ENCODE peak calls at places on chromosomes 5 and 9, in eight cellular contexts. T is PC-3; O is Calu3; N is CD8-positive, alpha-beta T cell; Q is glutamatergic neuron; W is astrocyte; J is neural progenitor cell; V is IMR-90. U is an unnamed sample.

GRCh38 chr9:108443741-108444140 is 412.0 kb downstream of the ACTL7B start:
- DNase-seq in T (peak; percentile 81), O (no peak), N (no peak), Q (no peak), W (peak; percentile 73), J (no peak), V (peak; percentile 71), U (no peak)

GRCh38 chr5:67678594-67678993 is 482.0 kb upstream of the CD180 start:
- DNase-seq in T (no peak), O (no peak), N (no peak), Q (no peak), W (no peak), J (no peak), V (no peak), U (no peak)

GRCh38 chr5:152560508-152561137 is 155.5 kb upstream of the NMUR2 start:
- DNase-seq in T (peak; percentile 56), O (peak; percentile 75), N (no peak), Q (peak; percentile 83), W (peak; percentile 21), J (peak; percentile 87), V (peak; percentile 12), U (peak; percentile 76)

GRCh38 chr5:124544366-124545055 is 201.9 kb downstream of the ZNF608 start:
- DNase-seq in T (peak; percentile 4), O (peak; percentile 23), N (no peak), Q (no peak), W (peak; percentile 45), J (no peak), V (peak; percentile 43), U (no peak)

GRCh38 chr9:89701221-89701798 is 96.5 kb downstream of the GADD45G start:
- DNase-seq in T (no peak), O (no peak), N (peak; percentile 36), Q (no peak), W (no peak), J (no peak), V (no peak), U (no peak)

GRCh38 chr9:99350461-99350860 is 128.4 kb downstream of the SEC61B start:
- DNase-seq in T (no peak), O (no peak), N (no peak), Q (no peak), W (no peak), J (no peak), V (peak; percentile 13), U (no peak)

GRCh38 chr5:96093890-96094381 is 132.3 kb upstream of the ELL2 start:
- DNase-seq in T (peak; percentile 95), O (peak; percentile 41), N (no peak), Q (no peak), W (peak; percentile 16), J (no peak), V (no peak), U (no peak)

GRCh38 chr5:60672693-60673264 is 27.2 kb downstream of the DEPDC1B start:
- DNase-seq in T (no peak), O (no peak), N (no peak), Q (no peak), W (no peak), J (no peak), V (no peak), U (no peak)

GRCh38 chr5:163079618-163080017 is 357.8 kb upstream of the CCNG1 start:
- DNase-seq in T (peak; percentile 40), O (peak; percentile 5), N (no peak), Q (peak; percentile 15), W (no peak), J (no peak), V (no peak), U (no peak)

GRCh38 chr5:131854134-131854533 is 57.3 kb upstream of the FNIP1 start:
- DNase-seq in T (peak; percentile 2), O (no peak), N (no peak), Q (no peak), W (no peak), J (no peak), V (peak; percentile 10), U (no peak)

GRCh38 chr5:68738236-68738635 is 355.6 kb upstream of the SLC30A5 start:
- DNase-seq in T (no peak), O (no peak), N (no peak), Q (no peak), W (no peak), J (no peak), V (no peak), U (no peak)

GRCh38 chr5:1885476-1885755 is 2.7 kb upstream of the IRX4 start:
- DNase-seq in T (no peak), O (no peak), N (no peak), Q (no peak), W (no peak), J (no peak), V (no peak), U (no peak)

GRCh38 chr5:63164339-63164738 is 585.7 kb downstream of the LRRC70 start:
- DNase-seq in T (no peak), O (no peak), N (no peak), Q (no peak), W (no peak), J (no peak), V (no peak), U (no peak)

GRCh38 chr9:92992549-92992948 is 45.2 kb downstream of the FGD3 start:
- DNase-seq in T (no peak), O (no peak), N (no peak), Q (no peak), W (no peak), J (peak; percentile 38), V (no peak), U (no peak)

GRCh38 chr5:103621548-103621930 is 59.0 kb upstream of the NUDT12 start:
- DNase-seq in T (no peak), O (no peak), N (no peak), Q (no peak), W (peak; percentile 70), J (no peak), V (no peak), U (no peak)

GRCh38 chr5:7412369-7412768 is 16.4 kb downstream of the ADCY2 start:
- DNase-seq in T (no peak), O (no peak), N (no peak), Q (no peak), W (peak; percentile 61), J (no peak), V (no peak), U (no peak)

GRCh38 chr9:124110307-124110915 is 98.8 kb downstream of the LHX2 start:
- DNase-seq in T (peak; percentile 66), O (peak; percentile 63), N (no peak), Q (no peak), W (peak; percentile 51), J (peak; percentile 91), V (peak; percentile 59), U (peak; percentile 93)

GRCh38 chr5:90803891-90804290 is 245.3 kb downstream of the ADGRV1 start:
- DNase-seq in T (no peak), O (no peak), N (no peak), Q (no peak), W (no peak), J (no peak), V (no peak), U (no peak)

GRCh38 chr5:90803376-90803775 is 244.8 kb downstream of the ADGRV1 start:
- DNase-seq in T (no peak), O (no peak), N (no peak), Q (no peak), W (no peak), J (no peak), V (no peak), U (no peak)

GRCh38 chr5:90807483-90807882 is 248.9 kb downstream of the ADGRV1 start:
- DNase-seq in T (no peak), O (no peak), N (no peak), Q (no peak), W (no peak), J (no peak), V (no peak), U (no peak)

DNA sequence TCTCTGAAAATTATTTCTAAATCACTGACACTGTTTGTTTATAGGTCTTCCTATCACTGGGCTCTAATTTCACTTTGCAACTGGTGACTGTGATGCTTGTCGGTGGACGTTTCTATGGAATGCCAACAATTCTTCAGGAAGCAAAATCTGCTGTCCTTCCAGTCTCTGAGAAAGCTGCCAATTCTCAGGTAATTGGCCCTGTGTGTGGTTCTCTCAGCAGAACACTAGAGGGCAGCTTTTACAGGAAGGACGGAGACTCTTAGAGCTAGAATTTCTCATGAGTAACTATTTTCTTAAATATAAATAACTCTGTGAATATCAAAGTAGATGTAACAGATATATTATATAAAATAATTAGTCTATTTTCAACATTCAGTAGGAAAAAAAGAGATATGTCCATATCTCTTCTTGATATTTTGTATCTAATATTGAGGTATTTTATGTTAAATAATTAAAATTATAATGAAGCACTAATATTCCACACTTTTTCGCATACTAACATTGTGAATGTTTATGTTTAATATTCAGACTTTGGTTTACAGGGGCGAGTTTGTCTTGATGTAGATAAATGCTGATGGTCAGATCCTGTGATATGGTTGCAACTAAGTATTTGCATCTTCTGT is 244.2 kb downstream of the ADGRV1 start:
- DNase-seq in T (peak; percentile 82), O (peak; percentile 58), N (no peak), Q (peak; percentile 32), W (peak; percentile 12), J (peak; percentile 70), V (peak; percentile 32), U (peak; percentile 38)
- TF ChIP-seq CTCF in T (peak; percentile 81), O (peak; percentile 71), N (peak; percentile 65), Q (peak; percentile 79), W (peak; percentile 88), J (peak; percentile 82), V (peak; percentile 61), U (peak; percentile 78)

DNA sequence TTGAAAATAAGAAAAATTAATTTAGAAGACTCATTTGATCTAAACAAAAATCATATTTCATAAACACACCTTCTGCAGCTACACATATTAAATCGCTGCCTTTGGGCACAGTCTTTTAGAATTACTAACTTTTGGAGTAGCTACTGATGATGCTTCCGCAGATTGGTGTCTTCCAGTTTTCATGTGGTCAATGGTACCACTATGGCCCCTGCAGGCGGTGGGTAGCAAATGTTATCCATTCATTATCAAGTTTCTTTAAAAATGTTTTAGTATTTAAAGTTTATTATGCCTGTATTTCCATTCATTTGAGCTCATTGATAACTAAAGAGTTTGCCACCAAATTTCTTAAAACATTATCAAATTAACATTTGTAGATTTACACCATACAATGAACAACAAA is 122.9 kb upstream of the GRAMD2B start:
- DNase-seq in T (no peak), O (no peak), N (no peak), Q (no peak), W (no peak), J (no peak), V (no peak), U (no peak)
- TF ChIP-seq CTCF in T (peak; percentile 22), O (no peak), N (no peak), Q (no peak), W (no peak), J (peak; percentile 35), V (peak; percentile 3), U (no peak)

GRCh38 chr5:10607666-10608442 is 44.0 kb downstream of the ANKRD33B start:
- DNase-seq in T (no peak), O (no peak), N (no peak), Q (no peak), W (peak; percentile 51), J (peak; percentile 51), V (peak; percentile 72), U (no peak)
- TF ChIP-seq CTCF in T (no peak), O (no peak), N (no peak), Q (no peak), W (no peak), J (peak; percentile 22), V (peak; percentile 35), U (no peak)

DNA sequence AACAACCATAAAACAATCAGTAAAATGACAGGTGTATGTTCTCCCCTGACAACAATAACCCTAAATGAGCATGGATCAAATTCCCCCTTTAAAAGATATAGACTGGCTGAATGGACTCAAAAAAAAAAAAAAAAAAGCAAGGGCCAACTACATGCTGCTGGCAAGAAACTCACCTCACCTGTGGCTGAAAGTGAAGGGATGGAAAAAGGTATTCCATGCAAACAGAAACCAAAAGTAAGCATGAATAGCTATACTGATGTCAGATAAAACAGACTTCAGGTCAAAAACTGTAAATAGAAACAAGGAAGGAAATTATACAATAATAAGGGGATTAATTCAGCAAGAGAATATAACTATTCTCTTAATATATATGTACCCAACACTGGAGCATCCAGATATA is 54.2 kb upstream of the SSBP2 start:
- DNase-seq in T (no peak), O (no peak), N (no peak), Q (no peak), W (no peak), J (no peak), V (no peak), U (no peak)
- TF ChIP-seq CTCF in T (no peak), O (no peak), N (no peak), Q (no peak), W (no peak), J (no peak), V (no peak), U (no peak)

U was measured in nephron progenitor cell.